ENCODE peak calls at places on chromosomes 11 and 22, in six cellular contexts. B is DND-41, J is spleen, M is heart left ventricle, X is thoracic aorta, E is uterus. C is an unnamed sample.

GRCh38 chr11:96017872-96018271 is 94.0 kb upstream of the MTMR2 start:
- DNase-seq in M (no peak), B (no peak), X (no peak), J (no peak), E (no peak), C (no peak)

GRCh38 chr22:36367066-36367465 is 20.7 kb downstream of the MYH9 start:
- DNase-seq in E (no peak), X (no peak), B (no peak), M (peak; percentile 19), J (no peak), C (no peak)

GRCh38 chr11:9459573-9460321 is 1.1 kb upstream of the ZNF143 start:
- DNase-seq in J (peak; percentile 75), B (peak; percentile 43), X (no peak), M (no peak), E (no peak), C (peak; percentile 59)

GRCh38 chr11:66971483-66971882 is 3.6 kb upstream of the C11orf86 start:
- DNase-seq in B (no peak), J (no peak), E (no peak), X (no peak), M (no peak), C (no peak)

GRCh38 chr11:64027619-64028397 is 7.9 kb upstream of the FLRT1 start:
- DNase-seq in J (no peak), X (no peak), B (no peak), M (no peak), E (no peak), C (no peak)

GRCh38 chr11:119797736-119798135 is 68.7 kb upstream of the NECTIN1 start:
- DNase-seq in J (peak; percentile 41), B (no peak), E (no peak), M (no peak), X (no peak), C (no peak)

GRCh38 chr22:41405588-41405987 is 23.8 kb downstream of the TEF start:
- DNase-seq in M (no peak), J (peak; percentile 77), E (no peak), B (no peak), X (no peak), C (no peak)

GRCh38 chr11:74902342-74902741 is 46.5 kb downstream of the XRRA1 start:
- DNase-seq in M (no peak), B (no peak), X (no peak), J (no peak), E (no peak), C (no peak)

GRCh38 chr22:23655891-23656475 is 23.9 kb upstream of the DRICH1 start:
- DNase-seq in E (no peak), M (no peak), B (no peak), X (no peak), J (peak; percentile 48), C (no peak)

GRCh38 chr11:68441466-68442230 is 18.9 kb upstream of the PPP6R3 start:
- DNase-seq in M (no peak), E (no peak), J (no peak), B (no peak), X (no peak), C (no peak)

GRCh38 chr11:118410055-118410745 is 8.8 kb downstream of the ATP5MG start:
- DNase-seq in M (no peak), B (no peak), X (no peak), E (no peak), J (no peak), C (no peak)

GRCh38 chr11:98495601-98496000 is 525.1 kb upstream of the CNTN5 start:
- DNase-seq in M (no peak), J (no peak), B (no peak), E (no peak), X (no peak), C (no peak)

GRCh38 chr11:89175796-89176195 is 1.9 kb upstream of the TYR start:
- DNase-seq in E (no peak), X (no peak), B (no peak), M (no peak), J (no peak), C (peak; percentile 13)

GRCh38 chr11:119147604-119148333 is 1.1 kb upstream of the ABCG4 start:
- DNase-seq in J (no peak), M (no peak), X (no peak), E (no peak), B (peak; percentile 53), C (peak; percentile 84)

GRCh38 chr11:61026121-61027031 is 54.9 kb downstream of the CD6 start:
- DNase-seq in M (no peak), E (no peak), J (no peak), B (peak; percentile 63), X (no peak), C (no peak)

GRCh38 chr11:58039589-58039988 is 8.8 kb downstream of the OR6Q1 start:
- DNase-seq in B (no peak), E (no peak), J (no peak), M (no peak), X (no peak), C (no peak)

GRCh38 chr22:44828193-44828592 is 75.8 kb downstream of the ARHGAP8 start:
- DNase-seq in B (peak; percentile 19), J (no peak), M (no peak), X (no peak), E (no peak), C (peak; percentile 52)

GRCh38 chr11:95716266-95716665 is 73.3 kb downstream of the FAM76B start:
- DNase-seq in J (no peak), X (no peak), M (no peak), B (no peak), E (no peak), C (no peak)

GRCh38 chr11:15829312-15829711 is 527.0 kb downstream of the SOX6 start:
- DNase-seq in J (no peak), M (no peak), X (no peak), E (no peak), B (no peak), C (no peak)

GRCh38 chr11:120308081-120308480 is 17.0 kb upstream of the TLCD5 start:
- DNase-seq in J (no peak), X (no peak), B (no peak), M (no peak), E (no peak), C (no peak)

GRCh38 chr22:46652930-46653331 is 32.7 kb downstream of the GRAMD4 start:
- DNase-seq in X (no peak), B (no peak), E (peak; percentile 37), J (no peak), M (peak; percentile 62), C (no peak)

GRCh38 chr22:23064381-23065068 is 5.8 kb upstream of the GNAZ start:
- DNase-seq in X (no peak), E (peak; percentile 7), M (no peak), J (peak; percentile 62), B (no peak), C (no peak)

GRCh38 chr22:46780453-46780852 is 18.0 kb downstream of the TBC1D22A start:
- DNase-seq in J (peak; percentile 79), X (no peak), M (no peak), E (no peak), B (no peak), C (no peak)

GRCh38 chr22:32329202-32329645 is 28.4 kb upstream of the RFPL3 start:
- DNase-seq in X (no peak), M (no peak), J (no peak), B (no peak), E (no peak), C (no peak)

GRCh38 chr11:84419576-84419975 is 1133.4 kb upstream of the CCDC90B start:
- DNase-seq in X (no peak), B (no peak), J (no peak), M (no peak), E (no peak), C (no peak)

GRCh38 chr22:49015459-49015858 is 812.2 kb downstream of the BRD1 start:
- DNase-seq in J (no peak), E (no peak), X (no peak), B (no peak), M (peak; percentile 3), C (peak; percentile 2)

GRCh38 chr11:8392166-8392565 is 128.5 kb upstream of the LMO1 start:
- DNase-seq in J (no peak), M (no peak), B (no peak), X (no peak), E (no peak), C (peak; percentile 88)

GRCh38 chr11:128531588-128531987 is 55.8 kb downstream of the ETS1 start:
- DNase-seq in M (no peak), E (no peak), X (no peak), J (no peak), B (no peak), C (no peak)

GRCh38 chr11:128535468-128536457 is 51.6 kb downstream of the ETS1 start:
- DNase-seq in E (no peak), X (no peak), M (no peak), B (no peak), J (no peak), C (no peak)

GRCh38 chr11:128532016-128532570 is 55.3 kb downstream of the ETS1 start:
- DNase-seq in M (no peak), J (no peak), B (no peak), X (no peak), E (no peak), C (no peak)

GRCh38 chr11:128532571-128533091 is 54.7 kb downstream of the ETS1 start:
- DNase-seq in E (no peak), M (no peak), B (no peak), J (no peak), X (no peak), C (no peak)

DNA sequence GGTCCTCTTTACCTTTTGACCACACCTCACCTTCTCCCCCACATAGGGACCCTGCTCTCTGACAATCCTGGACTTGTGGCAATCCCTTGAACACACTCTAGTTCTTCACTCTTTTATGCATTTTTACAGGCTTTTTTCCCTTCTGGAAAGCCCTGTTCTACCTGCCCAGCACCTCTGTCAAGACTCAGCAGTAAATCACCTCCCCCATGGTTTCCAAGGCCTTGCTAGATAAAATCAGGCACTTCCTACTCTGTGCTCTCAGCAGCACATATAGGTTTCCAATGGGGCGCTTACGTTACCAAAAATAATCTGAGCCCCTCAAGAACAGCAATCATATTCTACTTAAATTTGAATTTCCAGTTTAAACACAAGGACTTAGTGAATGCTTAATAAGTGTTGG is 53.9 kb downstream of the ETS1 start:
- DNase-seq in E (no peak), X (no peak), J (no peak), B (no peak), M (no peak), C (no peak)
- H3K9me3 ChIP-seq in E (no peaks in the 10 kb centered on the region), X (no peaks in the 10 kb centered on the region), J (no peaks in the 10 kb centered on the region), B (no peaks in the 10 kb centered on the region), M (no peaks in the 10 kb centered on the region), C (peaks cover 2% of the 10 kb centered on the region)

GRCh38 chr22:18044548-18045271 is 20.3 kb upstream of the MICAL3 start:
- DNase-seq in J (peak; percentile 76), M (peak; percentile 87), X (no peak), E (peak; percentile 41), B (no peak), C (no peak)
- H3K4me3 ChIP-seq in J (no peak overlapping the region), M (no peak overlapping the region), X (no peak overlapping the region), E (no peak overlapping the region), B (no peak overlapping the region), C (no peak overlapping the region)

DNA sequence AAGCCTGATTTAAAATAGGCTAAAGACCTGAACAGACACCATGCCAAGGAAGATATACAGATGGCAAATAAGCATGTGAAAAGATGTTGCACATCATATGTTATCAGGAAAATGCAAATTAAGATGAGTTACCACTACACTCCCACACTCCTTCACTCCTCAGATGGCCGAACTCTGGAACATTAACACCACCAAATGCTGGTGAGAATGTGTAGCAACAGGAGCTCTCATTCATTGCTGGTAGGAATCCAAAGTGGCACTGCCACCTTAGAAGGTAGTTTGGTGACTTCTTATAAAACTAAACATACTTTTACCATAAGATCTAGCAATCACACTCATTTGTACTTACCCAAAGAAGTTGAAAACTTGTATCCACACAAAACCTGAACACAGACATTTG is 2047.3 kb downstream of the LRRC4C start:
- DNase-seq in J (no peak), E (no peak), M (no peak), B (no peak), X (no peak), C (no peak)
- H3K9me3 ChIP-seq in J (peaks cover 15% of the 10 kb centered on the region), E (no peaks in the 10 kb centered on the region), M (no peaks in the 10 kb centered on the region), B (no peaks in the 10 kb centered on the region), X (no peaks in the 10 kb centered on the region), C (no peaks in the 10 kb centered on the region)

GRCh38 chr11:1749787-1750351 is 526 bp downstream of the IFITM10 start:
- DNase-seq in M (no peak), X (peak; percentile 52), J (peak; percentile 73), E (no peak), B (no peak), C (no peak)
- H3K4me3 ChIP-seq in M (no peak overlapping the region), X (peak overlapping the region; percentile 88), J (peak overlapping the region; percentile 66), E (no peak overlapping the region), B (no peak overlapping the region), C (no peak overlapping the region)